ENCODE peak calls at places on chromosomes 1 and 21, in nine cellular contexts. N is kidney epithelial cell; E is left lung; I is AG10803; B is IMR-90; A is HFF-Myc; Y is CD8-positive, alpha-beta T cell; D is neural progenitor cell; U is A549. K is an unnamed sample.
A peak's percentile ranks its signal among the peaks of the same experiment; 100 is the strongest.

GRCh38 chr1:218521414-218522169 is 176.5 kb downstream of the TGFB2 start:
- DNase-seq in N (no peak), E (peak; percentile 36), I (peak; percentile 60), B (peak; percentile 21), A (peak; percentile 31), Y (no peak), D (peak; percentile 52), U (peak; percentile 59), K (peak; percentile 65)

GRCh38 chr21:39971961-39972360 is 104.7 kb downstream of the PCP4 start:
- DNase-seq in N (no peak), E (no peak), I (no peak), B (no peak), A (no peak), Y (no peak), D (no peak), U (no peak), K (no peak)

GRCh38 chr1:230156068-230156467 is 89.0 kb downstream of the GALNT2 start:
- DNase-seq in N (no peak), E (no peak), I (no peak), B (no peak), A (no peak), Y (no peak), D (no peak), U (no peak), K (no peak)

GRCh38 chr1:63454269-63454668 is 68.8 kb downstream of the ITGB3BP start:
- DNase-seq in N (no peak), E (no peak), I (peak; percentile 45), B (peak; percentile 43), A (no peak), Y (no peak), D (peak; percentile 39), U (peak; percentile 11), K (peak; percentile 41)

GRCh38 chr21:35102488-35103407 is 53.6 kb upstream of the RUNX1 start:
- DNase-seq in N (no peak), E (peak; percentile 69), I (no peak), B (peak; percentile 33), A (no peak), Y (peak; percentile 12), D (no peak), U (no peak), K (no peak)

GRCh38 chr21:34037446-34037845 is 35.9 kb upstream of the MRPS6 start:
- DNase-seq in N (no peak), E (no peak), I (no peak), B (peak; percentile 75), A (peak; percentile 32), Y (no peak), D (no peak), U (no peak), K (peak; percentile 74)

GRCh38 chr1:201127755-201128455 is 921 bp upstream of the ASCL5 start:
- DNase-seq in N (no peak), E (no peak), I (peak; percentile 48), B (peak; percentile 63), A (no peak), Y (no peak), D (no peak), U (no peak), K (peak; percentile 10)

GRCh38 chr1:18578271-18578670 is 52.4 kb upstream of the PAX7 start:
- DNase-seq in N (no peak), E (no peak), I (no peak), B (no peak), A (no peak), Y (no peak), D (no peak), U (no peak), K (no peak)

GRCh38 chr21:33541756-33542639 is at the start of gene GART:
- DNase-seq in N (no peak), E (peak; percentile 84), I (peak; percentile 74), B (peak; percentile 65), A (peak; percentile 32), Y (peak; percentile 79), D (peak; percentile 92), U (peak; percentile 77), K (peak; percentile 63)

GRCh38 chr1:212455406-212456165 is 22.9 kb downstream of the NENF start:
- DNase-seq in N (no peak), E (peak; percentile 83), I (peak; percentile 77), B (peak; percentile 82), A (peak; percentile 59), Y (peak; percentile 72), D (peak; percentile 83), U (peak; percentile 80), K (peak; percentile 80)

GRCh38 chr1:23370270-23370743 is 671 bp upstream of the ZNF436 start:
- DNase-seq in N (no peak), E (no peak), I (peak; percentile 77), B (no peak), A (no peak), Y (no peak), D (no peak), U (no peak), K (no peak)

GRCh38 chr1:52629667-52630066 is 3.3 kb upstream of the SHISAL2A start:
- DNase-seq in N (no peak), E (no peak), I (no peak), B (no peak), A (no peak), Y (no peak), D (no peak), U (no peak), K (no peak)

GRCh38 chr1:217562229-217562878 is 68.5 kb downstream of the GPATCH2 start:
- DNase-seq in N (peak; percentile 60), E (no peak), I (peak; percentile 90), B (peak; percentile 86), A (peak; percentile 85), Y (no peak), D (no peak), U (peak; percentile 25), K (peak; percentile 86)

GRCh38 chr1:223319913-223320600 is 43.9 kb downstream of the SUSD4 start:
- DNase-seq in N (no peak), E (no peak), I (no peak), B (no peak), A (no peak), Y (no peak), D (peak; percentile 94), U (no peak), K (no peak)

GRCh38 chr1:55503663-55504305 is 288.6 kb upstream of the USP24 start:
- DNase-seq in N (no peak), E (no peak), I (peak; percentile 21), B (peak; percentile 83), A (no peak), Y (no peak), D (no peak), U (no peak), K (peak; percentile 31)

GRCh38 chr1:10911274-10912166 is 100.9 kb upstream of the TARDBP start:
- DNase-seq in N (no peak), E (no peak), I (no peak), B (no peak), A (no peak), Y (no peak), D (no peak), U (no peak), K (no peak)

GRCh38 chr1:30715216-30715615 is 8.2 kb downstream of the MATN1 start:
- DNase-seq in N (no peak), E (no peak), I (no peak), B (no peak), A (no peak), Y (no peak), D (no peak), U (peak; percentile 38), K (no peak)
- TF ChIP-seq CTCF in N (peak; percentile 42), E (no peak), I (peak; percentile 46), B (peak; percentile 30), A (peak; percentile 73), Y (peak; percentile 21), D (peak; percentile 48), U (no peak), K (peak; percentile 57)

GRCh38 chr1:145858238-145858936 is 494 bp downstream of the PIAS3 start:
- DNase-seq in N (no peak), E (peak; percentile 64), I (peak; percentile 29), B (peak; percentile 19), A (no peak), Y (peak; percentile 21), D (peak; percentile 89), U (peak; percentile 48), K (no peak)

GRCh38 chr1:145857170-145857569 is 1.7 kb downstream of the PIAS3 start:
- DNase-seq in N (no peak), E (no peak), I (no peak), B (no peak), A (no peak), Y (no peak), D (no peak), U (no peak), K (no peak)

GRCh38 chr1:145858937-145859490 is at the start of gene PIAS3:
- DNase-seq in N (peak; percentile 66), E (peak; percentile 96), I (peak; percentile 95), B (peak; percentile 93), A (peak; percentile 61), Y (peak; percentile 75), D (peak; percentile 98), U (peak; percentile 93), K (peak; percentile 87)

GRCh38 chr1:145859491-145860159 is 744 bp upstream of the PIAS3 start:
- DNase-seq in N (peak; percentile 38), E (peak; percentile 91), I (peak; percentile 87), B (peak; percentile 82), A (peak; percentile 54), Y (peak; percentile 63), D (peak; percentile 93), U (peak; percentile 82), K (peak; percentile 83)

GRCh38 chr1:145855426-145855948 is 3.4 kb downstream of the PIAS3 start:
- DNase-seq in N (no peak), E (no peak), I (no peak), B (no peak), A (no peak), Y (no peak), D (no peak), U (no peak), K (no peak)
- H3K4me3 ChIP-seq in N (no peak overlapping the region), E (no peak overlapping the region), I (no peak overlapping the region), B (no peak overlapping the region), A (no peak overlapping the region), Y (no peak overlapping the region), D (no peak overlapping the region), U (no peak overlapping the region), K (no peak overlapping the region)

GRCh38 chr1:59976194-59977074 is 49.9 kb upstream of the CYP2J2 start:
- DNase-seq in N (no peak), E (peak; percentile 43), I (peak; percentile 57), B (peak; percentile 26), A (no peak), Y (peak; percentile 20), D (peak; percentile 75), U (peak; percentile 39), K (peak; percentile 70)
- TF ChIP-seq CTCF in N (peak; percentile 91), E (peak; percentile 84), I (peak; percentile 97), B (peak; percentile 64), A (peak; percentile 83), Y (peak; percentile 68), D (peak; percentile 97), U (peak; percentile 49), K (peak; percentile 85)

GRCh38 chr1:53868565-53868964 is 21.0 kb downstream of the YIPF1 start:
- DNase-seq in N (no peak), E (no peak), I (no peak), B (peak; percentile 31), A (no peak), Y (no peak), D (no peak), U (no peak), K (no peak)
- H3K4me3 ChIP-seq in N (no peak overlapping the region), E (no peak overlapping the region), I (no peak overlapping the region), B (no peak overlapping the region), A (no peak overlapping the region), Y (no peak overlapping the region), D (no peak overlapping the region), U (no peak overlapping the region), K (no peak overlapping the region)

DNA sequence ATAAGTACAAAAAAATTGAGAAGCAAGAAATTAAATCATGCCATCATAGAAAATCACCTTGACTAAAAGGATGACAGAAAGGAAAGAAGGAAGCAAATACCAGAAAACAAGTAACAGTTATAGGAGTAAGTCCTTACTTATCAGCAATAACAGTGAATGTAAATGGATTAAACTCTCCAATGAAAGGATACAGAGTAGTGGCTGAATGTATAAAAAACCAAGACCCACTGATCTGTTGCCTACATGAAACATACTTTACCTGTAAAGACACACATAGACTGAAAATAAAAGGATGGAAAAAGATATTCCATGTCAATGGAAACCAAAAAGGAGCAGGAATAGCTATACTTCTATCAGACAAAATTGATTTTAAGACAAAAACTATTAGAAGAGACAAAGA is 52.2 kb downstream of the RABGAP1L start:
- DNase-seq in N (no peak), E (no peak), I (no peak), B (no peak), A (no peak), Y (no peak), D (no peak), U (no peak), K (no peak)
- TF ChIP-seq CTCF in N (no peak), E (no peak), I (no peak), B (no peak), A (no peak), Y (no peak), D (no peak), U (no peak), K (no peak)